ENCODE peak calls at places on chromosomes 13 and 19, in seven cellular contexts. A is fibroblast of mammary gland, D is GM23338, U is tibial nerve, V is A549, C is endothelial cell, H is upper lobe of right lung. O is an unnamed sample.

GRCh38 chr19:29804493-29804892 is 7.3 kb upstream of the CCNE1 start:
- DNase-seq in A (no peak), D (no peak), U (no peak), V (no peak), C (no peak), H (no peak), O (no peak)

GRCh38 chr19:18221815-18222725 is 4.2 kb downstream of the PDE4C start:
- DNase-seq in A (no peak), D (no peak), U (no peak), V (no peak), C (no peak), H (no peak), O (no peak)

GRCh38 chr19:944171-944567 is 18.3 kb downstream of the ARID3A start:
- DNase-seq in A (no peak), D (no peak), U (no peak), V (no peak), C (no peak), H (no peak), O (no peak)

GRCh38 chr19:38975861-38976271 is 324 bp upstream of the FBXO17 start:
- DNase-seq in A (peak; percentile 49), D (peak; percentile 59), U (no peak), V (peak; percentile 92), C (peak; percentile 20), H (no peak), O (peak; percentile 79)

GRCh38 chr19:55442372-55443044 is 592 bp downstream of the SHISA7 start:
- DNase-seq in A (no peak), D (peak; percentile 62), U (no peak), V (no peak), C (no peak), H (no peak), O (no peak)

GRCh38 chr13:59352600-59352999 is 811.1 kb downstream of the DIAPH3 start:
- DNase-seq in A (no peak), D (no peak), U (no peak), V (no peak), C (no peak), H (no peak), O (no peak)

GRCh38 chr19:31349160-31349881 is at the start of gene TSHZ3:
- DNase-seq in A (peak; percentile 91), D (peak; percentile 85), U (peak; percentile 70), V (peak; percentile 78), C (peak; percentile 67), H (peak; percentile 84), O (peak; percentile 85)

GRCh38 chr19:9797871-9798270 is 21.0 kb downstream of the FBXL12 start:
- DNase-seq in A (no peak), D (no peak), U (no peak), V (no peak), C (no peak), H (no peak), O (no peak)

GRCh38 chr13:97977376-97977705 is 23.9 kb downstream of the IPO5 start:
- DNase-seq in A (peak; percentile 25), D (no peak), U (no peak), V (no peak), C (no peak), H (no peak), O (no peak)

GRCh38 chr19:9801976-9802375 is 16.9 kb downstream of the FBXL12 start:
- DNase-seq in A (no peak), D (peak; percentile 86), U (no peak), V (no peak), C (no peak), H (no peak), O (no peak)

GRCh38 chr13:99392806-99393135 is 85.6 kb upstream of the GPR183 start:
- DNase-seq in A (no peak), D (no peak), U (no peak), V (no peak), C (no peak), H (no peak), O (no peak)

GRCh38 chr13:28568286-28568685 is 73.4 kb upstream of the FLT1 start:
- DNase-seq in A (no peak), D (no peak), U (peak; percentile 34), V (no peak), C (no peak), H (peak; percentile 71), O (no peak)

GRCh38 chr13:106232680-106233079 is 302.8 kb downstream of the EFNB2 start:
- DNase-seq in A (no peak), D (peak; percentile 15), U (no peak), V (no peak), C (no peak), H (no peak), O (no peak)

GRCh38 chr19:35272122-35272715 is 3.5 kb downstream of the USF2 start:
- DNase-seq in A (no peak), D (no peak), U (no peak), V (no peak), C (no peak), H (no peak), O (no peak)

GRCh38 chr19:40241809-40242384 is 15.4 kb upstream of the CCNP start:
- DNase-seq in A (peak; percentile 49), D (no peak), U (peak; percentile 38), V (no peak), C (no peak), H (no peak), O (no peak)

GRCh38 chr19:36212895-36213294 is 1.6 kb downstream of the ZNF565 start:
- DNase-seq in A (no peak), D (no peak), U (no peak), V (no peak), C (no peak), H (no peak), O (no peak)

GRCh38 chr19:12748489-12748888 is 3.1 kb upstream of the BEST2 start:
- DNase-seq in A (no peak), D (no peak), U (no peak), V (no peak), C (no peak), H (no peak), O (no peak)

GRCh38 chr19:43527860-43528622 is 1.0 kb upstream of the ETHE1 start:
- DNase-seq in A (peak; percentile 44), D (no peak), U (peak; percentile 54), V (no peak), C (no peak), H (no peak), O (peak; percentile 79)

GRCh38 chr19:43524922-43525835 is 1.8 kb downstream of the ETHE1 start:
- DNase-seq in A (peak; percentile 29), D (peak; percentile 74), U (peak; percentile 58), V (peak; percentile 85), C (peak; percentile 62), H (peak; percentile 85), O (peak; percentile 81)

GRCh38 chr19:43526884-43527859 is at the start of gene ETHE1:
- DNase-seq in A (peak; percentile 31), D (peak; percentile 89), U (peak; percentile 70), V (peak; percentile 62), C (peak; percentile 78), H (peak; percentile 93), O (peak; percentile 91)

GRCh38 chr19:43522929-43523328 is 4.1 kb downstream of the ETHE1 start:
- DNase-seq in A (no peak), D (no peak), U (no peak), V (no peak), C (no peak), H (no peak), O (no peak)

GRCh38 chr19:43525836-43526771 is 897 bp downstream of the ETHE1 start:
- DNase-seq in A (no peak), D (peak; percentile 39), U (no peak), V (no peak), C (peak; percentile 34), H (no peak), O (peak; percentile 77)
- TF ChIP-seq CTCF in A (no peak), D (no peak), U (no peak), V (no peak), C (no peak), H (no peak), O (no peak)

DNA sequence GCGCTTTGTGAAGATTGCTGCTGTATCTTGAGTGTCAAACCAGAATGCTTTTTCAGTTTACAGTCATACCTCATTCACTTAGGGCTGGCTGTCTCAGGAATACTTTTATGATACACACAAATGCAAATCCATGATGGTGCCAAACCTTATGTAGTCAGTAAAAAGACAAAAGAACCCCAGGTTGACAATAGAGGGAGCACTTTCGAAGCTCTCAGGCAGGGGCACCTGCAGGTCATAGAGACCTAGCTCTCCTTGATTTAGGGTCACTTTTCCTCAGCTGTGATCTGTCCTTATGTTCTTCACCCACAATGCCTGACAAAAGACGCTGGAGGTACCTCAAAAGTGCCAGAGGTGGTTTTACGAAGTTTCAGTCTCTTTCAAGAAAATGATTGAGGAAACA is 172.2 kb downstream of the DNAJC15 start:
- DNase-seq in A (no peak), D (peak; percentile 43), U (no peak), V (no peak), C (no peak), H (no peak), O (no peak)
- TF ChIP-seq CTCF in A (peak; percentile 22), D (peak; percentile 60), U (no peak), V (no peak), C (no peak), H (no peak), O (no peak)

DNA sequence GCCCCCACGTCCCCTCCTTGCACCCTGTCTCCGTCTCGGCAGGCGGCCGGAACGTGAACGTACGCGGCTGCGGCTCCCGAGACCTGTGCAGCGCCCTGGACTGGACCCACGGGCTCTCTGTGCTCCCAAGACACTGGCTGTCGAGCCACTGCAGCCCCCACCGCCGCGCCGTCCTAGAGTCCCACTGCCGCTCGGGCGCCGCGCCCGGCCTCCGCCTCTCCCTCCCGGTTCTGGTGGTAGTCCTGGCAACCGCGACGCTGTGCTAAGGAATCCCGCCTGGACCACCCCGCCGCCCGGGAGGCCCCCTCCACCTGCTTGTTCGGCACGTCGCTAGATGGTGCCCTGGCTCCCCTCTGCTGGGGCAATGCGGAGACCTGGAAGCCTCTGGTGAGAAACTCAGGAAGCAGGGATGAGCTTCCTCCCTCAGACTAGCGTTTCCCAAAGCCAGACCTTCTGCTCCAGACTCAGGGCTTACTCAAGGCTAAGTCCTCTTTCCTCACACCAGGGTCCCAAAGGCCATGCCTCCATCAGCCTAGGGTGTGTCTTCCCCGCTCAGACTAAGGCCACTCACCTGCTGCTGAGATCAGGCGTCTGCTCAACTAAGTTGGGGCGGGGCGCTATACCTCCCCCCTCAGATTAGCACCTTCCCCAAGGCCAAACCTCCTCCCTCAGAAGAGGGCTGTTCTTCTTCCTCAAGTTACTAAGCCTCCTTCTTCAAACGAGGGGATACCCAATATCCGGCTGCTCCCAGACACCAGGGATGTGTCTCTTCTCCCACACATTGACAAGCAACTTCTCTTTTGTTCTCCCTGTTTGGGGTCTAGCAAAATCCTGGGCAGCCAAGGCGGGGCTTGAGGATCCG is 16.1 kb upstream of the IRGC start:
- DNase-seq in A (peak; percentile 40), D (peak; percentile 93), U (no peak), V (no peak), C (peak; percentile 36), H (peak; percentile 70), O (no peak)
- TF ChIP-seq CTCF in A (no peak), D (peak; percentile 67), U (no peak), V (no peak), C (no peak), H (no peak), O (no peak)

DNA sequence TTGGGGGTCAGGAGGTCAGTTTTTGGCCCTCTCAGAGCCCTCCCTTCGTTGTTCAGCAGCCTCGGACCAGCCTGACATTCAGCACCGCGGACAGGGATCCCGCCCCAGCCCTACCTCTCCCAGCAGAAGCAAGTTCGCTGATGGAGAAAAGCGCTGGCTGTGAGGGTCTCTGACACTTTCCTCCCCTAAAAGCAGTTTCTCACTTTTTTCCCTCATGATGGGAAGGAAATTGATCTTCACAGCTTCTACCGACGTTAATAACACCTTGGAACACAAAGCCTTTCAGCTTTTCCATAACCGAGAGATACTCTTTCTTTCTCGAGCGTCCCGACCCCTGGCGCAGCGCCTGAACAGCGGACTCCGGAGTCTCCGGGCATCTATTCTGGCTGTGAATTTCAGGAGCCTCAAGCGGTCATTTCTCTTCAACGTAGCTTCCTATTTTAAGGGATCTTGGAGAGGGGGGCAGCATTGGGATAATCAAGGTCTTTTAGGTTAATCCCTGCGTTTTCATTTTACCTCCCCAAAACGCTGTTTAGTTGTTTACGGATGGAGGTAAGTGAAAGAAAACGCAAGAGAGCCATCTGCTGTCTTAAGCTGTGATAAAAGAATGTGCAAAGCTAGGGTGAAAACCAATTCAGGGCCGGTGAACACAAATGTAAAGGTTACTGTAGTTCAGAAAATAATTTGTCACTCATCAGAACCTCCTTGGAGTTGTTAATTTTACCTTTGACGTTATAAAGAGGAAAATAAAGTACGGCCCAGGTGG is 467.2 kb downstream of the ITGBL1 start:
- DNase-seq in A (peak; percentile 15), D (peak; percentile 77), U (no peak), V (no peak), C (peak; percentile 79), H (no peak), O (no peak)
- TF ChIP-seq CTCF in A (no peak), D (peak; percentile 60), U (no peak), V (no peak), C (no peak), H (no peak), O (no peak)